ENCODE peak calls at places on chromosomes 2 and 18, in four cellular contexts. One of them, this sample, is unnamed.

GRCh38 chr2:85390941-85391669 is 19.1 kb downstream of the CAPG start:
- DNase-seq in K562: peak
- DNase-seq in HepG2: peak
- DNase-seq in GM12878: no peak
- DNase-seq in this sample: peak

GRCh38 chr18:72460210-72460680 is 83.9 kb downstream of the CBLN2 start:
- DNase-seq in K562: no peak
- DNase-seq in HepG2: no peak
- DNase-seq in GM12878: no peak
- DNase-seq in this sample: no peak

GRCh38 chr18:75211721-75212625 is 1.4 kb downstream of the TSHZ1 start:
- DNase-seq in K562: peak
- DNase-seq in HepG2: peak
- DNase-seq in GM12878: no peak
- DNase-seq in this sample: peak

GRCh38 chr2:50749226-50749625 is 282.7 kb downstream of the NRXN1 start:
- DNase-seq in K562: no peak
- DNase-seq in HepG2: no peak
- DNase-seq in GM12878: no peak
- DNase-seq in this sample: no peak

GRCh38 chr18:63832470-63832869 is 55.0 kb upstream of the SERPINB2 start:
- DNase-seq in K562: no peak
- DNase-seq in HepG2: no peak
- DNase-seq in GM12878: no peak
- DNase-seq in this sample: no peak

GRCh38 chr18:50281972-50282520 is 723 bp upstream of the MBD1 start:
- DNase-seq in K562: no peak
- DNase-seq in HepG2: no peak
- DNase-seq in GM12878: no peak
- DNase-seq in this sample: no peak

GRCh38 chr2:113337809-113338208 is 59.1 kb upstream of the PAX8 start:
- DNase-seq in K562: no peak
- DNase-seq in HepG2: no peak
- DNase-seq in GM12878: no peak
- DNase-seq in this sample: no peak

GRCh38 chr2:98903767-98904485 is 32.1 kb downstream of the CRACDL start:
- DNase-seq in K562: no peak
- DNase-seq in HepG2: no peak
- DNase-seq in GM12878: no peak
- DNase-seq in this sample: no peak

GRCh38 chr18:6629635-6630140 is 99.8 kb upstream of the ARHGAP28 start:
- DNase-seq in K562: no peak
- DNase-seq in HepG2: no peak
- DNase-seq in GM12878: no peak
- DNase-seq in this sample: no peak

GRCh38 chr2:199467462-199467822 is 9.7 kb upstream of the SATB2 start:
- DNase-seq in K562: no peak
- DNase-seq in HepG2: no peak
- DNase-seq in GM12878: no peak
- DNase-seq in this sample: peak

DNA sequence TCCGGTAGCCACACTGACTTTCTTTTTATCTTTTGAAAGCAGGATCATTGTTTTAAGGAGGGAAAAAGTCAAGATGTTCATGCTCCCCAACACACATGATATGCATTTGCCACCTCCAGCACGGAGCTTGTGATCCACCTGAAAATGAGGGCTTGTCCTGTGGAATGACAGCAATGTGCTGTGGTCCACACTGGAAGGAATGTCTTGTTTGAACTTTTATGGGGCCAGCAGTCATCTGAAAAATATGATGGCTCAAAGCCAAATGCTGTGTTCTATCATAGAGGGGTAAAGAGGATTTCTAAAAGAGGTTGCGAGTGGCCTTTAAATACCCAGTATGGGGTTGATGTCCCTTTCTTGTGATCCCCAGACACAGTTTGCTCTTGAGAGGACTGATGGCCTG is 226.5 kb upstream of the SPRED2 start:
- DNase-seq in K562: no peak
- DNase-seq in HepG2: no peak
- DNase-seq in GM12878: no peak
- DNase-seq in this sample: no peak
- TF ChIP-seq TCF7 in K562: no peak
- TF ChIP-seq TCF7 in HepG2: no peak
- TF ChIP-seq TCF7 in GM12878: no peak
- TF ChIP-seq TCF7 in this sample: no peak

DNA sequence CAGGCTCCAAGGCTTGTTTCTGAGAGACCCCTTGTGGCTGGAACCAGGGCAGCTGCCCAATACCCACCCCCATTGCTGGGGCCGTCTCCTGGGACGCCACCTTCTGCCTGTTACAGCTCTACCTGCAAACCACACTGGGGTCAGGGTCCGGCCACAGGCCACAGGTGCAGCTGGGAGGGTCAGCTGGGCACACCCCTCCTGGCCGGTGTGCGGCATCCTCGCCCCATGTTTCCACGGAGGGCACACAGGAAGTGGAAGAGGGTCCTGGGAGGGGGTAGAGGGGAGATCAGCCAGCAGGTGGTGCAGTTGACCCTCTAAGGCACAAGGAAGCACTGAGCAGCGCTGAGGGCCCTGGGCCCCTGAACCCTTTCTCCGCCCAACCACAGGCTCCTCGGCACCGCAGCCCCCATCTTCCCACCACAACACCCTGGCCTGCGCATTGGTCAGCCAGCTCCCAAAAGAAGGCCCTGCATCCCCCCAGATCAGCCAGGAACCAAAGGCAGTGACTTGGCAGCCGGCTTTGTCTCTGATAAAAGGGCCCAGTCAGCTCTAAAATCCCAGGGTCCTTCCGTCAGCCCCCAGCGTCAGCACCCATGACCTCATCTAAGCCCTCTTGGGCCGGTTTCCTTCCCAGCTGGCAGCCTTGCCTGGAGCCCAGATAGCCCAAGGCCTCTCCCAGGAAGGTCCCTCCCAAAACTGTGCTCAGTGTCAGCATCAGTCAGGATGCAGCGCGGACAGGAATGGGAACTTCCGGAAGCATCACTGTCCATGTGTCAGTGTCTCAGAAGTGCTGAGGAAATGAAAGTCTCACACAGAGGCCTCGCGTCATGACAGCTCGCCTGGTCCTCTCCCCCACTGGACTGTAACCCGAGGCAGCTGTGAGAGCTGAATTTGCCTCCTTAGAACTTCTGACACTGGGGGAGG is 1.7 kb downstream of the ERFE start:
- DNase-seq in K562: peak
- DNase-seq in HepG2: peak
- DNase-seq in GM12878: no peak
- DNase-seq in this sample: peak
- TF ChIP-seq TCF7 in K562: no peak
- TF ChIP-seq TCF7 in HepG2: no peak
- TF ChIP-seq TCF7 in GM12878: no peak
- TF ChIP-seq TCF7 in this sample: no peak

DNA sequence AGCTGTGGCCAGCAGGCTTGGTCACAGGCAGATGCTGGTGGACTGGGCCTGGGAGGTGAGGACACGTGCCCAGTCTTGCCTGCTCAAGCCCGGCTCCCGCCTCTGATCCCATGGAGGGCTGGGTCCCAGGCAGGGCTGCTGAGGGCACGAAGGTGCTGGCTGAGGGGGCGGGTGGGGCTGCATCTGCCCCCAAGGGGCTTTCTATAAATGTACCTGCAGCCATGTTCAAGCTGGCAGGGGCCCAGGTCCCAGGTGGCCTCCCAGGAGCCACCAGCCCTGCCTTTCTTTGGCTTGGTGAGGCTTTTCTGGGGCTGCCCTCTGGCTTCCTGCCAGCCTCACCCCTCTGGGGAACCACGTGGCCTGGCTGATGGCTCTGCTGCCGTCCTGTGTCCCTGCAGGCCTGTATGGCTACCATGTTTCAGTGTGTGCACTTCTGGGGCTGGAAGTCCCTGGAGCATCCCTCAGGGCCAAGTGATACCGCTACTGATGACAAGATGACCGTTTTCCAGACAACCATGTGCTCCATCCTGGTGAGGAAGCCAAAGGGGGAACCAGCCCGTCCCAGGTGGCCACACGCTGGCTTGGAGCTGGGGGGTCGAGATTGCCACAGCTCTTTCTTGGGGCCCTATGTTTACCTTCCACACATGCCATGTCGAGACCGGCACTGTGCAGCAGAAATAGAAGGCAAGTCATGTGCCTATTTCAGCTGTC is 23.2 kb downstream of the HJURP start:
- DNase-seq in K562: no peak
- DNase-seq in HepG2: no peak
- DNase-seq in GM12878: no peak
- DNase-seq in this sample: no peak
- TF ChIP-seq TCF7 in K562: no peak
- TF ChIP-seq TCF7 in HepG2: no peak
- TF ChIP-seq TCF7 in GM12878: no peak
- TF ChIP-seq TCF7 in this sample: no peak

DNA sequence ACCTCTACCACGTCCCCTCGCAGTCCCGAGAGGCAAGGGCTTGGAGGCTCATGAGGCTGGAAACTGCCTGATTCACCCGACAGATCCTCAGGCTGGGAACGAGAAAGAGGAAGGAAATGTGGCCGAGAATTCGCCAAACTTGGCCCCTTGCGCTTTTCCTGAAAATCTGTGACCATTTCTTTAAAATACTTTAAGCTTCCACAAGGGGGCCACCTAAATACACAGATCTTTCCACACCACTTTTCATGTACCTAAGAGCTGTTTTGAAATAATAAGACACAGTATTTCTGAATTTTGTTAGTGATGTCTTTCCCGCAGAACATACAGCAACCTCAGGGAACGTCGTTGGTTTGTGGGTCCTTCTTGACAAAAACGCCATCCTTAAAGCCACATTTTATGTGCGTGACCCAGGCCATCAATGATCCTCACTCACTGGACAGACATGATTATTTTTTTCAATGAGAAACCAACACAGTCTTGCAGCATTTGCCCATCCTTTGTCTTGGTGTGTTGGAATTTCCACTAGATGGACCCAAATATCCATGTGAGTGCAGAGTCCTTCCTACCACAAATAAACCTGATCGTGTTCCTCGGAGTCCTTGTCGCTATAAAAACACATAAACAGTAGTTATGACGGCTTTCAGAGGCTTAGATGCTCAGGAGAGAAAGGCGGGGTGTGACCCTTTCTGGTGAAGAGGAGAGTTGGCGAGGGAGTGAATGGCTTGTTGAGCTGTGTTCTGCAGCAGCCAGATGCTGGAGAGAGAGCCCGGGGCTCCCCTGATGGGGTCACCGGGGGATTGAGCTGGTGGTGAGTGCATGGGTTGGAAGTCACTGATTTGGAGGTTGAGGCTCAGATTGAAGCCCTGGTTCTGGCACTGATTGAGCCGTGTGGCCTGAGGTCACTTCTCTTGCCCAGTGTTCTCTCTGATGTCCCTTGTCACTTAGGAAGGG is 25.0 kb downstream of the DCDC2C start:
- DNase-seq in K562: peak
- DNase-seq in HepG2: peak
- DNase-seq in GM12878: no peak
- DNase-seq in this sample: no peak
- TF ChIP-seq TCF7 in K562: no peak
- TF ChIP-seq TCF7 in HepG2: no peak
- TF ChIP-seq TCF7 in GM12878: no peak
- TF ChIP-seq TCF7 in this sample: no peak

GRCh38 chr2:86523491-86523890 is 39.8 kb downstream of the CHMP3 start:
- DNase-seq in K562: no peak
- DNase-seq in HepG2: no peak
- DNase-seq in GM12878: no peak
- DNase-seq in this sample: no peak
- TF ChIP-seq TCF7 in K562: no peak
- TF ChIP-seq TCF7 in HepG2: no peak
- TF ChIP-seq TCF7 in GM12878: no peak
- TF ChIP-seq TCF7 in this sample: no peak

DNA sequence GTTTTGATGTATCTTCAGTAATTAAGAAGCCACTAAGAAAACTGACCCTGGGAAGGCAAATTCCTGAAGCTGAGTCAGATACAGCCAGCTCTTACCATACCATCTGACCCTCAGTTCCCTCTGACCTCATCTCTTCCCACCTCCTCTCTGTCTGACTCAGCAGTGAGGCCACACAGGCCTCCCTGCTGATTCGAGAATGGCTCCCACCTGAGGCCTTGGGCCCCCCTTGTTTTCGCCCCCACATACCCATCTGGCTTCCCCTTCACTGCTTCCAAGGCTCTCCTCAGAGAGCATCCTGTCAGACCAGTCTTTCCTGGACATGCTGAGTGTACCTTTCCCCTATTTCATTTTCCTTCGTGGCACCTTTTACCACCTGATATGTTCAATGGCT is 71.0 kb upstream of the CYP1B1 start:
- DNase-seq in K562: peak
- DNase-seq in HepG2: peak
- DNase-seq in GM12878: peak
- DNase-seq in this sample: no peak
- TF ChIP-seq TCF7 in K562: no peak
- TF ChIP-seq TCF7 in HepG2: no peak
- TF ChIP-seq TCF7 in GM12878: peak
- TF ChIP-seq TCF7 in this sample: no peak

GRCh38 chr2:65430515-65431416 is 1.6 kb downstream of the SPRED2 start:
- DNase-seq in K562: peak
- DNase-seq in HepG2: peak
- DNase-seq in GM12878: no peak
- DNase-seq in this sample: peak
- TF ChIP-seq TCF7 in K562: no peak
- TF ChIP-seq TCF7 in HepG2: no peak
- TF ChIP-seq TCF7 in GM12878: no peak
- TF ChIP-seq TCF7 in this sample: no peak

DNA sequence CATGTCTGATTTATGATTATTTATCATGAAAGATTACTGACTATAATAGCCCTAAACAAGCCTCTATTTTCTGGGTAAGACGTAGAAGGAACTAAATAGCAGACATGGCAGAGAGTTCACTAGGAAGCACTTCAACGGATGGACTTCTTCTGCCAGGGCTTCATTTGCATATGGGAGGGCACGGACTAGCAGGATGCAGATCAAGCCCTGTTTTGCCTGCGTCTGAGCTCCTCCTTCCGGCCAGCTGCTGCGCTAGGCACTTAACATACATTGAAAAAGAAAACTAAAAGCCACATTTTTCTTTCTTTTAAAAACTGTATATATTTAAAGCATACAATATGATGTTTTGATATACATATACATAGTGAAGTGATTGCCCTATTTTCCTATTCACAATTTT is 340.0 kb upstream of the MEX3C start:
- DNase-seq in K562: no peak
- DNase-seq in HepG2: no peak
- DNase-seq in GM12878: peak
- DNase-seq in this sample: peak
- TF ChIP-seq TCF7 in K562: no peak
- TF ChIP-seq TCF7 in HepG2: no peak
- TF ChIP-seq TCF7 in GM12878: no peak
- TF ChIP-seq TCF7 in this sample: no peak

DNA sequence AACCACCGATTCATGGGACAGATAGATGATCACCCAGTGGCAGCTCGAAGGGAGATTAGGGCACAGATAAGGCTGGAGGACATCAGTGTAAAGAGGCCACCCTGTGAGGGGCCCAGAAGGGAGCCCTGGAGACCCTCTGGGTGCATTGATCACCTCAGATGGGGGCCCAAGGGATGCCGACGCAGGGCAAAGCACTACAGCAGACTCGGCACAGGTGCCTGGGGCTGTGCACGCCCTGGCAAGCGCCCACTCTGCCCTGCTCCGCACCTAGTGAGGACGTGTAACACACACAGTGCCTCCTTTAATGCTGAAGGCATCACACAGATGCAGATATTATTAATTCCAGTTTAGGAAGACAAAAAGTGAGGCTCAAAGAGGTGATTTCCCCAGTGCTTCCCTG is 9.5 kb downstream of the GYPC start:
- DNase-seq in K562: no peak
- DNase-seq in HepG2: no peak
- DNase-seq in GM12878: no peak
- DNase-seq in this sample: no peak
- TF ChIP-seq TCF7 in K562: no peak
- TF ChIP-seq TCF7 in HepG2: no peak
- TF ChIP-seq TCF7 in GM12878: no peak
- TF ChIP-seq TCF7 in this sample: no peak